ENCODE peak calls at places on chromosomes 7 and 10, in five cellular contexts. B, N, Y, T and F are unnamed samples.

GRCh38 chr7:114533151-114533550 is 118.5 kb downstream of the FOXP2 start:
- DNase-seq in T (no peak), N (peak), Y (no peak), B (no peak), F (no peak)

GRCh38 chr7:129906700-129907099 is 46.1 kb downstream of the UBE2H start:
- DNase-seq in Y (no peak), N (peak), B (no peak), T (no peak), F (no peak)

GRCh38 chr10:108901766-108902365 is 1021.4 kb downstream of the XPNPEP1 start:
- DNase-seq in T (no peak), B (no peak), Y (no peak), N (no peak), F (no peak)

GRCh38 chr7:17968791-17969715 is 28.8 kb upstream of the SNX13 start:
- DNase-seq in N (no peak), T (no peak), B (no peak), Y (no peak), F (no peak)

GRCh38 chr7:66265566-66265965 is 60.4 kb downstream of the TPST1 start:
- DNase-seq in N (peak), T (no peak), B (no peak), Y (no peak), F (no peak)

GRCh38 chr10:28913436-28913835 is 236.1 kb downstream of the BAMBI start:
- DNase-seq in T (no peak), N (no peak), Y (no peak), B (no peak), F (no peak)

GRCh38 chr10:1551636-1552338 is 185.5 kb downstream of the ADARB2 start:
- DNase-seq in Y (peak), B (no peak), T (no peak), N (no peak), F (no peak)

GRCh38 chr7:19442016-19442785 is 266.6 kb downstream of the POLR1F start:
- DNase-seq in Y (no peak), N (peak), B (no peak), T (no peak), F (no peak)

GRCh38 chr7:20064974-20065862 is 152.0 kb downstream of the MACC1 start:
- DNase-seq in Y (no peak), B (no peak), N (peak), T (no peak), F (no peak)

GRCh38 chr10:116744163-116744788 is 1.9 kb upstream of the HSPA12A start:
- DNase-seq in N (no peak), B (no peak), Y (no peak), T (no peak), F (no peak)

GRCh38 chr7:18689535-18689934 is 194.0 kb downstream of the HDAC9 start:
- DNase-seq in T (no peak), N (no peak), Y (no peak), B (no peak), F (no peak)

GRCh38 chr10:106941297-106942034 is 223.0 kb downstream of the SORCS1 start:
- DNase-seq in N (no peak), B (no peak), Y (no peak), T (no peak), F (no peak)

GRCh38 chr7:137661634-137662033 is 185.1 kb downstream of the DGKI start:
- DNase-seq in T (no peak), B (no peak), N (no peak), Y (no peak), F (no peak)

GRCh38 chr7:25856056-25856780 is 295.8 kb upstream of the NFE2L3 start:
- DNase-seq in T (no peak), Y (no peak), B (no peak), N (no peak), F (no peak)
- H3K27ac ChIP-seq in T (peak), Y (peak), B (peak), N (peak), F (peak)

DNA sequence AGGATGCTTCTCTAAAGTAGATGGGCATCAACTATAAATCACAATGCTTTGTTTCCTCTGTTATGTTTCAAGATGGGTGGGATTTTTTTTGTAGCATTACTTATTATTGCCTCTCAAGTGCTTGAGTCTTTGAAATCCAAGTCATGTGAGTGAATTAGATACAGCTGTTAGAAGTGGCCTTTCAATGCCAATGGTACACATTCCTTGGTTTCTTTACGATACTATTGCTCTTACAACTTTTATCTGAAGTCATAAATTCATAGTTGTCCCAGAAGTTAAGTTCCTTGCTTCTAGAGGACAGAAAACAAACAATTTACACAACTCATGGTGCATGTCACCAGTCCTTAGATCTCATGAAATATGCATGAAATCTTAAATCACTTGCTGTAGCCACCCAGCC is 15.5 kb downstream of the CFTR start:
- DNase-seq in Y (no peak), T (no peak), N (no peak), B (no peak), F (no peak)
- H3K27ac ChIP-seq in Y (no peak), T (no peak), N (no peak), B (no peak), F (no peak)

DNA sequence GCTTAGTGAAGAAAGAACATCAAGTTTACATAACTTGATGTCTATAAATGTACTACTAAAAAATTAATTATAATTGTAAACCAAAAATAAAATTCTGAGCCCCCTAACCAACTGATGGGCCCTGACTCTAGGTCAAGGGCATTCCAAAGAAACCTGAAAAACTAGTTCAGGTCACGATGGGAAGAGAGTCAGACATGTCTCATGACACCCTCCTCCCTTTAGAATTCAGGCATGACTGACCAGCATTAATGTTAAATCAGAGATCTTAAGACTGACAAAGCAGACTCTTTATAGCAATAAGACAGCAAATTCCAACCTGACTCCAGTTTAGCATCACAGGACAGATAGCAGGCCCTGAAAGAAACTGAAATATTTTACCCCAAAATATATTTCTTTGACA is 21.6 kb upstream of the OTUD1 start:
- DNase-seq in Y (no peak), N (no peak), T (no peak), B (no peak), F (no peak)
- H3K27ac ChIP-seq in Y (no peak), N (no peak), T (no peak), B (no peak), F (peak)

GRCh38 chr10:5943536-5943935 is 33.8 kb downstream of the IL15RA start:
- DNase-seq in B (no peak), T (peak), Y (peak), N (no peak), F (no peak)

GRCh38 chr10:5941579-5941978 is 35.8 kb downstream of the IL15RA start:
- DNase-seq in B (no peak), N (no peak), T (no peak), Y (no peak), F (no peak)

GRCh38 chr10:5942471-5942870 is 34.9 kb downstream of the IL15RA start:
- DNase-seq in B (no peak), Y (peak), T (peak), N (no peak), F (no peak)

GRCh38 chr10:5940807-5941218 is 36.5 kb downstream of the IL15RA start:
- DNase-seq in T (no peak), N (no peak), B (no peak), Y (no peak), F (no peak)

DNA sequence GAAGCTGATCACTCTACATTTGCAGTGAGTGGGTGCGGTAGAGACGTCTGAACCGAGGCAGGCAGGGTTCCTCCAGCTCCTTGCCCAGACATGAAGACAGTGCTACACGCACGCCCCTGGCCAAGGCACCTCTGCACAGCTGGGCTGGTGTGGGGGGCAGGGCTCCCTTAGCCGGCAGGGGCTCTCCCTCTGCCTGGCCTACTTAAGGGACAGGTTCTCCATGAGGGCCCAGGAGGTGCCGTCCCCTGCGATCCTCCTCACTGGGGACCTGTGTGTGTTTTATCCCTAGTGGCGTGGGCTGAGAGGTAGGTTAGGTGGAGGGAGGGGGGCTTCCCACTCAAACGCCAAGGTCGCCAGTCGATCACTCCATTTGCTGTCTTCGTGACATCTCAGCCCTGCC is 35.3 kb downstream of the IL15RA start:
- DNase-seq in T (no peak), N (no peak), Y (no peak), B (no peak), F (no peak)
- H3K27ac ChIP-seq in T (peak), N (no peak), Y (peak), B (peak), F (no peak)

GRCh38 chr7:54596747-54597146 is 54.6 kb downstream of the VSTM2A start:
- DNase-seq in N (no peak), Y (no peak), T (no peak), B (no peak), F (no peak)
- H3K27ac ChIP-seq in N (no peak), Y (no peak), T (no peak), B (no peak), F (no peak)

DNA sequence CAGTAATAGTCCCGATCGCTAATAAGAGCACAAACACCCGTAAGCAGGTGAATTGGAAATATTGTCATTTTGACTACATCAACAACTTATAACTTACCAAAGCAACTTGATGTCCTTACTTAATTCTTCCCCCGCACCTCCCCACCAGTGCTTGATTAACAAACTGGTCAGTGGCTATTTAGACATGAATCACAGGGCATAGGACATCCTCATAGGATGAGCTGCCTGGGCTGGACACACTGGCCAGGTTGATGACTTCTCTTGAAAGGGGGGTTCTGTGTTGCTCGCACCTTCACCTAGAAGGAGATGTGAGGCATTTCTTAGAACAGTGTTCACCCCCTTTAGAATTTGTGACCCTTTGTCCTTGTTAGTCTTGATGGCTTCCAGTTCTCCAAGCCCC is 163.2 kb downstream of the TCF7L2 start:
- DNase-seq in T (no peak), B (no peak), Y (no peak), N (no peak), F (no peak)
- H3K27ac ChIP-seq in T (no peak), B (peak), Y (no peak), N (peak), F (no peak)

GRCh38 chr10:4343798-4344370 is 482.1 kb upstream of the AKR1E2 start:
- DNase-seq in Y (no peak), N (no peak), B (no peak), T (no peak), F (no peak)
- H3K27ac ChIP-seq in Y (peak), N (peak), B (peak), T (peak), F (peak)